ENCODE peak calls at places on chromosome 3, in four cellular contexts. U is choroid plexus epithelial cell, O is astrocyte of the spinal cord, J is ovary. I is an unnamed sample.

GRCh38 chr3:80750637-80751036 is 982.8 kb upstream of the ROBO1 start:
- DNase-seq in U (peak), J (no peak), O (peak), I (peak)

GRCh38 chr3:195041871-195042740 is 228.9 kb downstream of the XXYLT1 start:
- DNase-seq in U (no peak), O (no peak), J (no peak), I (no peak)

GRCh38 chr3:126355777-126356372 is 1.3 kb downstream of the KLF15 start:
- DNase-seq in U (peak), J (peak), O (peak), I (peak)

GRCh38 chr3:55854395-55854994 is 367.4 kb upstream of the WNT5A start:
- DNase-seq in O (no peak), U (no peak), J (no peak), I (no peak)

GRCh38 chr3:151011427-151011826 is 38.9 kb upstream of the CLRN1 start:
- DNase-seq in U (peak), O (peak), J (no peak), I (peak)

GRCh38 chr3:58058654-58059263 is 50.5 kb downstream of the FLNB start:
- DNase-seq in J (no peak), O (peak), U (peak), I (peak)

GRCh38 chr3:186286114-186286513 is 75.9 kb downstream of the DGKG start:
- DNase-seq in O (peak), J (no peak), U (peak), I (peak)

GRCh38 chr3:14507345-14507741 is 32.8 kb downstream of the GRIP2 start:
- DNase-seq in U (no peak), J (peak), O (no peak), I (no peak)

GRCh38 chr3:82053236-82053635 is 291.8 kb upstream of the GBE1 start:
- DNase-seq in J (no peak), O (no peak), U (no peak), I (no peak)

DNA sequence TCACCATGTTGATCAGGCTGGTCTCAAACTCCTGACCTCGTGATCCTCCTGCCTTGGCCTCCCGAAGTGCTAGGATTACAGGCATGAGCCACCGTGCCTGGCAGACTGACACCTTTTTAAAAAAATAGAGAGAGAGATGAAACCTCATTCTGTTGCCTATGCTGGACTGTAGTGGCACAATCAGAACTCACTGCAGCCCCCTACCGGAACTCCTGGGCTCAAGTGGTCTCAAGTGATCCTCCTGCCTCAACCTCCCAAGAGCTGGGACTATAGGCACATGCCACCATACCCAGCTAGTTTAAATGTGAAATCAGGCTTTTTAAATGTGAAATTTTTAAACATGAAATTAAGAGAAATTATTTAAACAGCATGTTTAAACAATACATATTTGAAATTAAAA is 265.2 kb upstream of the UBE2E1 start:
- DNase-seq in O (no peak), U (no peak), J (no peak), I (no peak)
- TF ChIP-seq CTCF in O (no peak), U (no peak), J (no peak), I (no peak)

GRCh38 chr3:30604566-30604965 is 1.8 kb upstream of the TGFBR2 start:
- DNase-seq in J (no peak), U (no peak), O (no peak), I (no peak)

GRCh38 chr3:30605706-30606300 is 598 bp upstream of the TGFBR2 start:
- DNase-seq in O (no peak), U (no peak), J (no peak), I (no peak)

GRCh38 chr3:30604091-30604490 is 2.3 kb upstream of the TGFBR2 start:
- DNase-seq in J (no peak), U (peak), O (no peak), I (peak)

GRCh38 chr3:30606301-30607031 is at the start of gene TGFBR2:
- DNase-seq in J (peak), U (peak), O (peak), I (peak)

GRCh38 chr3:30605005-30605404 is 1.4 kb upstream of the TGFBR2 start:
- DNase-seq in U (no peak), J (no peak), O (no peak), I (no peak)
- H3K4me3 ChIP-seq in U (no peak), J (no peak), O (no peak), I (no peak)

GRCh38 chr3:60536420-60536819 is 714.8 kb downstream of the FHIT start:
- DNase-seq in O (no peak), J (no peak), U (no peak), I (no peak)
- TF ChIP-seq CTCF in O (no peak), J (no peak), U (no peak), I (no peak)

DNA sequence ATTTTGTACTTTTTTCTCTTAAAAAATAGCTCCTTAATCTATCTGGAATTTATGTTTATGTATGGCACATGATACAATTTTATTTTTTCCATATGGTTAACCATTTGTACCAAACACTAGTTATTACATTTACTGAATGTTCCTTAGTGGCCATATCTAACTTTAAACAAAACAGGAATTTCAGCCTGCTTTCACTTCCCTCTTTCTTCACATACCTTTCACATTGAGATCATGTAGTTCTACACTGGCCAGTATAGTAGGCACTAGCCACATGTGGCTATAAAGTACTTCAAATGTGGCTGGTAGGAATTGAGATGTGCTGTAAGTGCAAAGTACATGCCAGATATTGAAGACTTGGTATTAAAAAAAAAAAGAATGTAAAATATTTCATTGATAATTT is 4.7 kb upstream of the RYK start:
- DNase-seq in O (no peak), U (no peak), J (no peak), I (no peak)
- H3K4me3 ChIP-seq in O (no peak), U (no peak), J (no peak), I (no peak)

DNA sequence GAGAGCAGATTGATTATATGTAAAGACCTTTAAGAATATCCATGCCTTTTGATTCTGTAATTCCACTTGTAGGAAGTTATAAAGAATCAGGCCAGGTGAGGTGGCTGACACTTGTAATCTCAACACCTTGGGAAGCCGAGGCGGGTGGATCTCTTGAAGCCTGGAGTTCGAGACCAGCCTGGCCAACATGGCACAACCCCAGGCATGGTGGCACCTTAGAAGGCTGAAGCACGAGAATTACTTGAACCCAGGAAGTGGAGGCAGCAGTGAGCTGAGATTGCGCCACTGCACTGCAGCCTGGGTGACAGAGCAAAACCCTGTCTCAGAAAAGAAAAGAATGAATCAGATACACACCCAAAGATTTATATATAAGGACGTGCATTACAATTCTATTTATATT is 33.9 kb downstream of the HRH1 start:
- DNase-seq in J (no peak), U (no peak), O (no peak), I (no peak)
- TF ChIP-seq CTCF in J (no peak), U (no peak), O (no peak), I (no peak)

GRCh38 chr3:11140054-11140712 is 14.1 kb upstream of the HRH1 start:
- DNase-seq in U (peak), O (peak), J (no peak), I (peak)
- H3K4me3 ChIP-seq in U (no peak), O (no peak), J (no peak), I (no peak)

DNA sequence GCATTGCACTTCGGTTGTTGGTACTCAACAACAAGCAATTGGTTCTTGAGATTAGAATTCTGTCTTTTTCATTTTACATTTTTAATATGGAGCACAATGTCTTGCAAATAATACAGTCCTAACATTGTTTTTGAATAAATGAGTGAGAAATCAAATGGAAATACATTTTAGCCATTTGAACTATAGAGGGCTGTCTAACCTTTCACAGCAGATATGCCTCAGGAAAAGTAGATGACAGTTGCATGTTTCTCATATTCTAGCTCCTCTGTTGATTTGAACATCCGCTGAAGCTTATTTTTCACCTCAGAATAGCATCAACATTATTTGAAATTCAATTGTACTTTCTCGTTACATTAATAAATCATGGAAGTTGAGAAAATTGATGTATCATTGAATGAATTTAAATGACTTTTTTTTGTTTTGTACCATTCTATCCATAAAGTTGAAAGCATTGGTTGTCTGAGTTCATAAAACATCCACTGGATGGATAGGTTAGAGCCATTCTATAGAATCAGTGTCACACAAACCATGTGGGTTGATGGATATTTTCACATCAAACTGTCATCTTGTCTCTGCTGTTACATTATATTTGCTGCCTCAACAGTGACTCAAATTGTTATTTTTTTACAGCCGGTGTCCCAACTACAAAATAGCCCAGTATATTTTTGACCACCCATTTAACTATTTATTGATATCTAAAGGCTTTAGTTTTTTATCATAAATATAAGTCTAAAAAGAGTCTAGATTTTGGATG is 928.3 kb downstream of the NSUN3 start:
- DNase-seq in J (no peak), U (no peak), O (no peak), I (no peak)
- TF ChIP-seq CTCF in J (no peak), U (no peak), O (no peak), I (no peak)

GRCh38 chr3:32818431-32819085 is 761 bp downstream of the TRIM71 start:
- DNase-seq in O (no peak), U (no peak), J (no peak), I (no peak)
- H3K4me3 ChIP-seq in O (no peak), U (no peak), J (no peak), I (no peak)

GRCh38 chr3:59143447-59143846 is 93.6 kb upstream of the CFAP20DC start:
- DNase-seq in U (peak), J (no peak), O (no peak), I (peak)
- TF ChIP-seq CTCF in U (peak), J (no peak), O (peak), I (no peak)

I was measured in fibroblast of pulmonary artery.